ENCODE peak calls at places on chromosome 7, in seven cellular contexts. Y is hepatocyte; D is esophagus muscularis mucosa; R is spleen; W is CD8-positive, alpha-beta T cell; U is SK-N-SH; I is iPS DF 6.9. M is an unnamed sample.

GRCh38 chr7:151903249-151904032 is 26.5 kb upstream of the PRKAG2 start:
- DNase-seq in U (peak; percentile 56), R (peak; percentile 61), W (no peak), I (no peak), Y (no peak), D (no peak), M (peak; percentile 43)

GRCh38 chr7:114934758-114935157 is 12.9 kb downstream of the MDFIC start:
- DNase-seq in U (no peak), W (no peak), D (no peak), I (no peak), R (no peak), Y (no peak), M (no peak)

GRCh38 chr7:22831602-22832001 is 9.0 kb upstream of the TOMM7 start:
- DNase-seq in R (no peak), Y (no peak), W (no peak), I (no peak), U (no peak), D (no peak), M (no peak)

GRCh38 chr7:131300572-131301466 is 26.9 kb upstream of the MKLN1 start:
- DNase-seq in I (no peak), W (no peak), R (no peak), Y (no peak), U (no peak), D (peak; percentile 66), M (peak; percentile 71)

GRCh38 chr7:83347836-83348482 is 185.3 kb upstream of the PCLO start:
- DNase-seq in R (no peak), D (no peak), U (peak; percentile 53), I (no peak), W (no peak), Y (peak; percentile 81), M (no peak)

GRCh38 chr7:127755529-127755928 is 103.5 kb downstream of the SND1 start:
- DNase-seq in D (no peak), Y (no peak), R (no peak), W (no peak), U (peak; percentile 52), I (no peak), M (no peak)

GRCh38 chr7:24609059-24609458 is 35.8 kb downstream of the PALS2 start:
- DNase-seq in D (no peak), R (no peak), Y (no peak), U (no peak), I (no peak), W (no peak), M (no peak)

GRCh38 chr7:155865830-155866545 is 53.7 kb upstream of the SHH start:
- DNase-seq in R (peak; percentile 61), W (peak; percentile 35), D (peak; percentile 66), I (no peak), Y (no peak), U (no peak), M (no peak)

GRCh38 chr7:15582773-15583172 is 21.0 kb upstream of the AGMO start:
- DNase-seq in U (no peak), I (no peak), D (no peak), W (no peak), Y (no peak), R (no peak), M (no peak)

GRCh38 chr7:155953501-155953778 is 141.2 kb upstream of the SHH start:
- DNase-seq in R (no peak), W (no peak), U (no peak), D (peak; percentile 55), I (no peak), Y (no peak), M (no peak)

GRCh38 chr7:31373337-31374289 is 33.1 kb upstream of the NEUROD6 start:
- DNase-seq in W (no peak), U (peak; percentile 52), Y (peak; percentile 82), R (no peak), I (peak; percentile 67), D (no peak), M (peak; percentile 50)

GRCh38 chr7:140601566-140602174 is 38.9 kb downstream of the DENND2A start:
- DNase-seq in R (peak; percentile 63), I (no peak), U (no peak), D (no peak), W (no peak), Y (no peak), M (no peak)

GRCh38 chr7:327305-327931 is 37.4 kb downstream of the FOXL3 start:
- DNase-seq in D (no peak), I (no peak), W (no peak), Y (no peak), R (peak; percentile 69), U (no peak), M (peak; percentile 32)

GRCh38 chr7:134593530-134594392 is 44.9 kb downstream of the AKR1B15 start:
- DNase-seq in R (no peak), U (peak; percentile 10), I (no peak), Y (peak; percentile 35), D (no peak), W (no peak), M (no peak)

GRCh38 chr7:133475655-133476054 is 222.8 kb downstream of the EXOC4 start:
- DNase-seq in D (no peak), I (no peak), U (no peak), R (no peak), W (no peak), Y (no peak), M (no peak)

DNA sequence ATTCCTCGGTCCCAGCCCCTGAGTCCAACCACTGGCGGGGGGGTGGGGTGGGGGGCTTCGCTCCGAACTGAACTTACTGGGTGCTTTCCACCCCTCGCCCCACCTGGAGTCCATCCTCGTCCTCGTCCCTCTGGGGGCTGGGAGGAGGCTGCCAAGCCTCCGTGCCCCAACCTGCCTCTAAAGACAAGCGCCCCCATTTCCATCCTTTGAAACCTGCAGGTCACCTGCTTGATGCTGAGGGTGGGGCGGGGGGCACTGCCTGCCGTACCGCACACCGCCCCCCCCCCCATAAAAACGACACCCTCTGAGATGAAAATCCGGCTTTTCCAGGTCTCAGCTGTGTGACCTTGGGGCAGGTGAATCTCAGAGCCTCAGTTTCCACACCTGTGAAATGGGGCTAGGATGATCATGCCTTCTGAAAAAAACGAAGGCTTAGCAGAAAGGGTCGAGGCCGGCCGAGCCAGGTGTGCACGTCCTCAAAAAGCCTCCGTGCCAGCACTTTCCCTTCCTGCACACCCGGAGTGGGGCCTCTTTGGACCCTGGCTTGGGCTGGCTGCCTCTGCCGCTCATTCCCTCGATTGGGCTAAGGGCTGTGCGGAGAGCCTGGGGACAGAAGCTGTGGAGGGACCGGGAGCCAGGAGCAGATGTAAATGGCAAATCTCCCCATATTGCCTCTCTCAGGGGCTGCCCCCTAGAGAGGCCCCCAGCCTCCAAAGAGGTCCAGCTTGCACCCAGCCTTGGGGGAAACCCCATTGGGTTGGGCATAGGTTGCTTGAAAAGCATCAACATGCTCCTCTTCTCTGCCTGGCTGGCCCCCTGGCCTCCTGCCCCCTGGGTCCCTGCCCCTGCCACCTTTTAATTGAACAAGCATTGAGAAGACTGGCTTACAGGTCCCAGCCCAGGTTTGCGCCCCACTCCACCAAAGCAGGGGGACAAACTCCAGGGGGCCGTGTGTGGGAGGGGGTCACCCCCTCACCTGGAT is 1.1 kb downstream of the ELFN1 start:
- DNase-seq in W (peak; percentile 48), D (no peak), R (peak; percentile 54), Y (peak; percentile 10), U (peak; percentile 53), I (no peak), M (peak; percentile 89)
- H3K27me3 ChIP-seq in W (peaks cover 16% of the 10 kb centered on the region), D (peaks cover 100% of the 10 kb centered on the region), R (peaks cover 73% of the 10 kb centered on the region), Y (peaks cover 58% of the 10 kb centered on the region), U (peaks cover 62% of the 10 kb centered on the region), I (peaks cover 36% of the 10 kb centered on the region), M (peaks cover 11% of the 10 kb centered on the region)

DNA sequence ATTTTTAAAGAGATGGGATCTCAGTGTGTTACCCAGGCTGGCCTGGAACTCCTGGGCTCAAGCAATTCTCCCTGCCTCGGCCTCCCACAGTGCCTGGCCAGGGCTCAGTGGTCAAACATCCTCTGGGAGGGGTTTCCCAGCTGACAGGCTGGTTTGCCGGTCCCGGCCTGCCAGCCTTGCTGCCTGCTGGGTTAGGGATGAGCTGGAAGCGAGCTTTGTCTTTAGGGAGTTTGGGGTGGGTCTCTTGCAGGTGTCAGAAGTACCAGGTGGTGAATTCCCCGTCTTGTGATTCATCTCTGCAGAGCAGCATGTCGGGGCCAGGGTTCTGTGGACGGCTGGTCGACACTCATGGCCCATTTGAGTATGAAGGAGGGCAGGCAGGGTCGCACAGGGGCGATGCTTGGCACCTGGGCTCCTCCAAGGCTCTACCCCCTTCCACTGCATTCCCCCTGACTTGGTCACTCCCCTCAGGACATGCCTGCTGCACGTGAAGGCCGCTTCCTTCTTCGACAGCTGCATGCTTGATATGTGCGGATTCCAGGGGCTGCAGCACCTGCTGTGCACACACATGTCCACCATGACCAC is 30.3 kb downstream of the ZAN start:
- DNase-seq in I (no peak), D (no peak), R (no peak), U (no peak), Y (no peak), W (no peak), M (no peak)
- H3K27me3 ChIP-seq in I (no peaks in the 10 kb centered on the region), D (peaks cover 9% of the 10 kb centered on the region), R (no peaks in the 10 kb centered on the region), U (peaks cover 62% of the 10 kb centered on the region), Y (no peaks in the 10 kb centered on the region), W (no peaks in the 10 kb centered on the region), M (peaks cover 6% of the 10 kb centered on the region)

GRCh38 chr7:26397326-26397725 is 105.7 kb downstream of the SNX10 start:
- DNase-seq in I (no peak), Y (peak; percentile 25), R (no peak), U (peak; percentile 32), W (no peak), D (no peak), M (no peak)

GRCh38 chr7:26390016-26390415 is 98.4 kb downstream of the SNX10 start:
- DNase-seq in R (no peak), I (no peak), W (no peak), D (no peak), U (no peak), Y (no peak), M (no peak)

GRCh38 chr7:26398436-26399308 is 107.0 kb downstream of the SNX10 start:
- DNase-seq in W (no peak), D (no peak), Y (peak; percentile 87), I (no peak), U (peak; percentile 97), R (peak; percentile 93), M (peak; percentile 95)

GRCh38 chr7:26397786-26398435 is 106.2 kb downstream of the SNX10 start:
- DNase-seq in I (no peak), W (no peak), U (peak; percentile 89), R (peak; percentile 91), Y (peak; percentile 51), D (no peak), M (peak; percentile 87)

GRCh38 chr7:26393855-26394254 is 102.2 kb downstream of the SNX10 start:
- DNase-seq in I (no peak), R (no peak), U (no peak), Y (no peak), W (no peak), D (no peak), M (no peak)
- H3K27me3 ChIP-seq in I (no peaks in the 10 kb centered on the region), R (no peaks in the 10 kb centered on the region), U (peaks cover 3% of the 10 kb centered on the region), Y (peaks cover 15% of the 10 kb centered on the region), W (peaks cover 9% of the 10 kb centered on the region), D (peaks cover 4% of the 10 kb centered on the region), M (peaks cover 4% of the 10 kb centered on the region)

GRCh38 chr7:142806957-142807356 is 36.2 kb downstream of the PRSS2 start:
- DNase-seq in W (no peak), U (no peak), R (no peak), I (no peak), Y (no peak), D (no peak), M (no peak)

GRCh38 chr7:142807855-142808460 is 37.2 kb downstream of the PRSS2 start:
- DNase-seq in I (no peak), Y (no peak), W (peak; percentile 65), D (peak; percentile 83), R (no peak), U (no peak), M (no peak)

GRCh38 chr7:142809671-142810070 is 38.9 kb downstream of the PRSS2 start:
- DNase-seq in R (no peak), Y (no peak), U (no peak), I (no peak), D (no peak), W (peak; percentile 67), M (no peak)

GRCh38 chr7:142808802-142809583 is 38.2 kb downstream of the PRSS2 start:
- DNase-seq in W (peak; percentile 96), I (no peak), U (no peak), Y (no peak), D (no peak), R (peak; percentile 95), M (no peak)

GRCh38 chr7:142808461-142808801 is 37.7 kb downstream of the PRSS2 start:
- DNase-seq in W (no peak), D (no peak), I (no peak), R (no peak), U (no peak), Y (no peak), M (no peak)
- H3K27me3 ChIP-seq in W (no peaks in the 10 kb centered on the region), D (peaks cover 61% of the 10 kb centered on the region), I (no peaks in the 10 kb centered on the region), R (no peaks in the 10 kb centered on the region), U (no peaks in the 10 kb centered on the region), Y (peaks cover 28% of the 10 kb centered on the region), M (peaks cover 4% of the 10 kb centered on the region)